ENCODE peak calls at places on chromosomes 13 and 19, in five cellular contexts. T is SK-N-DZ; P is stimulated activated CD8-positive, alpha-beta memory T cell treated with anti-CD3 and anti-CD28 coated beads, Interleukin-15, amount 100 ng/mL, for 1 hour; K is stimulated activated naive CD8-positive, alpha-beta T cell treated with anti-CD3 and anti-CD28 coated beads, Interleukin-15, amount 100 ng/mL, for 72 hours; G is hepatic stellate cell. H is an unnamed sample.

GRCh38 chr19:1244693-1245451 is 3.3 kb downstream of the ATP5F1D start:
- DNase-seq in T (no peak), P (no peak), K (no peak), G (no peak), H (no peak)

GRCh38 chr13:79837741-79838450 is 356.9 kb downstream of the NDFIP2 start:
- DNase-seq in T (no peak), P (no peak), K (no peak), G (peak), H (peak)

GRCh38 chr13:26786651-26787295 is 26.2 kb upstream of the GPR12 start:
- DNase-seq in T (no peak), P (no peak), K (no peak), G (no peak), H (no peak)

GRCh38 chr19:5563941-5564612 is 3.7 kb downstream of the TINCR start:
- DNase-seq in T (no peak), P (no peak), K (no peak), G (no peak), H (peak)

GRCh38 chr19:18696023-18696422 is 12.5 kb downstream of the CRTC1 start:
- DNase-seq in T (no peak), P (no peak), K (no peak), G (no peak), H (no peak)

GRCh38 chr19:932647-933552 is 7.1 kb downstream of the ARID3A start:
- DNase-seq in T (peak), P (no peak), K (no peak), G (peak), H (peak)

GRCh38 chr19:19059018-19059836 is 4.6 kb upstream of the SLC25A42 start:
- DNase-seq in T (no peak), P (no peak), K (no peak), G (no peak), H (no peak)

GRCh38 chr19:10112895-10113591 is 1.6 kb downstream of the P2RY11 start:
- DNase-seq in T (peak), P (no peak), K (peak), G (no peak), H (no peak)

GRCh38 chr13:52067237-52067636 is 42.7 kb downstream of the UTP14C start:
- DNase-seq in T (no peak), P (no peak), K (no peak), G (no peak), H (no peak)

GRCh38 chr19:57903298-57904174 is 12.9 kb downstream of the ZNF417 start:
- DNase-seq in T (no peak), P (no peak), K (no peak), G (peak), H (peak)

GRCh38 chr13:30581582-30581981 is 36.1 kb upstream of the USPL1 start:
- DNase-seq in T (no peak), P (no peak), K (no peak), G (no peak), H (no peak)

GRCh38 chr13:76903544-76904162 is 17.4 kb upstream of the KCTD12 start:
- DNase-seq in T (peak), P (peak), K (peak), G (peak), H (peak)

GRCh38 chr19:41304706-41305483 is 5.1 kb upstream of the CCDC97 start:
- DNase-seq in T (no peak), P (no peak), K (no peak), G (no peak), H (no peak)

GRCh38 chr19:45601524-45602522 is at the start of gene GPR4:
- DNase-seq in T (peak), P (no peak), K (no peak), G (no peak), H (no peak)

GRCh38 chr19:32416749-32417469 is 11.3 kb downstream of the DPY19L3 start:
- DNase-seq in T (no peak), P (no peak), K (no peak), G (no peak), H (no peak)

GRCh38 chr13:46982856-46983582 is 86.2 kb upstream of the HTR2A start:
- DNase-seq in T (no peak), P (no peak), K (peak), G (no peak), H (no peak)